ENCODE peak calls at places on chromosomes 7 and 10, in six cellular contexts. V, A, Q, S, L and Z are unnamed samples.

GRCh38 chr10:104333037-104333727 is 5.1 kb downstream of the ITPRIP start:
- DNase-seq in V (no peak), A (no peak), Q (no peak), S (no peak), L (no peak), Z (no peak)

GRCh38 chr7:151689196-151689971 is 169.7 kb upstream of the RHEB start:
- DNase-seq in V (peak; percentile 51), A (peak; percentile 35), Q (peak; percentile 60), S (peak; percentile 40), L (peak; percentile 71), Z (no peak)

GRCh38 chr10:104331208-104331838 is 6.9 kb downstream of the ITPRIP start:
- DNase-seq in V (no peak), A (no peak), Q (peak; percentile 53), S (no peak), L (peak; percentile 81), Z (no peak)

GRCh38 chr10:30502266-30503058 is 68.5 kb downstream of the MAP3K8 start:
- DNase-seq in V (no peak), A (no peak), Q (peak; percentile 14), S (no peak), L (peak; percentile 30), Z (no peak)

GRCh38 chr10:1166101-1166827 is 110.1 kb downstream of the WDR37 start:
- DNase-seq in V (no peak), A (no peak), Q (no peak), S (no peak), L (no peak), Z (no peak)

GRCh38 chr10:103618575-103619423 is 125.3 kb downstream of the NEURL1 start:
- DNase-seq in V (peak; percentile 86), A (no peak), Q (no peak), S (no peak), L (peak; percentile 68), Z (peak; percentile 20)

GRCh38 chr10:61020420-61021158 is 76.6 kb upstream of the RHOBTB1 start:
- DNase-seq in V (no peak), A (no peak), Q (no peak), S (no peak), L (no peak), Z (no peak)

GRCh38 chr10:11625019-11625735 is 13.7 kb upstream of the USP6NL start:
- DNase-seq in V (no peak), A (no peak), Q (peak; percentile 24), S (no peak), L (no peak), Z (no peak)

GRCh38 chr7:144982133-144982532 is 146.3 kb upstream of the TPK1 start:
- DNase-seq in V (no peak), A (no peak), Q (no peak), S (no peak), L (no peak), Z (no peak)

GRCh38 chr10:70902659-70903261 is 14.4 kb upstream of the PCBD1 start:
- DNase-seq in V (no peak), A (no peak), Q (no peak), S (no peak), L (no peak), Z (no peak)

GRCh38 chr7:13920053-13920697 is 69.3 kb downstream of the ETV1 start:
- DNase-seq in V (no peak), A (peak; percentile 51), Q (peak; percentile 99), S (peak; percentile 87), L (peak; percentile 100), Z (peak; percentile 100)

GRCh38 chr10:114100848-114101741 is 57.4 kb downstream of the ADRB1 start:
- DNase-seq in V (no peak), A (peak; percentile 25), Q (peak; percentile 27), S (peak; percentile 23), L (peak; percentile 72), Z (no peak)

GRCh38 chr10:93992400-93993030 is 1.2 kb upstream of the PLCE1 start:
- DNase-seq in V (no peak), A (no peak), Q (no peak), S (no peak), L (peak; percentile 29), Z (no peak)

GRCh38 chr10:124020871-124021823 is 72.3 kb downstream of the CHST15 start:
- DNase-seq in V (peak; percentile 23), A (peak; percentile 54), Q (peak; percentile 93), S (no peak), L (no peak), Z (no peak)

GRCh38 chr7:42981595-42981994 is 49.4 kb downstream of the MRPL32 start:
- DNase-seq in V (no peak), A (no peak), Q (no peak), S (no peak), L (no peak), Z (no peak)

GRCh38 chr7:104231054-104232046 is 23.5 kb upstream of the ORC5 start:
- DNase-seq in V (no peak), A (peak; percentile 25), Q (peak; percentile 60), S (peak; percentile 82), L (peak; percentile 39), Z (no peak)

GRCh38 chr10:2714597-2714996 is 352.8 kb upstream of the PFKP start:
- DNase-seq in V (no peak), A (no peak), Q (no peak), S (no peak), L (no peak), Z (no peak)

GRCh38 chr10:94299417-94299816 is 63.3 kb downstream of the NOC3L start:
- DNase-seq in V (no peak), A (no peak), Q (no peak), S (no peak), L (peak; percentile 86), Z (no peak)

GRCh38 chr7:2474224-2474623 is 2.0 kb downstream of the GRIFIN start:
- DNase-seq in V (no peak), A (no peak), Q (no peak), S (no peak), L (no peak), Z (no peak)

GRCh38 chr10:85682621-85683020 is 684.0 kb downstream of the GRID1 start:
- DNase-seq in V (no peak), A (no peak), Q (no peak), S (no peak), L (no peak), Z (no peak)

GRCh38 chr7:88787777-88788176 is 7.8 kb downstream of the TEX47 start:
- DNase-seq in V (no peak), A (no peak), Q (no peak), S (no peak), L (no peak), Z (no peak)

GRCh38 chr7:116172353-116172752 is 38.0 kb upstream of the TES start:
- DNase-seq in V (no peak), A (no peak), Q (peak; percentile 39), S (no peak), L (no peak), Z (no peak)

GRCh38 chr10:21523557-21524008 is 1.9 kb downstream of the SKIDA1 start:
- DNase-seq in V (no peak), A (no peak), Q (no peak), S (no peak), L (peak; percentile 57), Z (no peak)

GRCh38 chr10:44697096-44697495 is 214.0 kb upstream of the TMEM72 start:
- DNase-seq in V (no peak), A (no peak), Q (no peak), S (no peak), L (peak; percentile 42), Z (no peak)

GRCh38 chr10:88991161-88991899 is 732 bp downstream of the FAS start:
- DNase-seq in V (peak; percentile 78), A (peak; percentile 65), Q (peak; percentile 82), S (peak; percentile 79), L (peak; percentile 76), Z (no peak)

GRCh38 chr10:110170142-110170887 is 37.1 kb upstream of the MXI1 start:
- DNase-seq in V (no peak), A (no peak), Q (no peak), S (no peak), L (no peak), Z (no peak)

GRCh38 chr10:100774876-100775275 is 29.5 kb downstream of the PAX2 start:
- DNase-seq in V (no peak), A (no peak), Q (no peak), S (no peak), L (no peak), Z (no peak)

GRCh38 chr7:39536926-39537325 is 29.3 kb upstream of the YAE1 start:
- DNase-seq in V (no peak), A (no peak), Q (no peak), S (no peak), L (peak; percentile 41), Z (no peak)

GRCh38 chr10:30445716-30446115 is 11.7 kb downstream of the MAP3K8 start:
- DNase-seq in V (no peak), A (no peak), Q (no peak), S (peak; percentile 37), L (peak; percentile 90), Z (no peak)

GRCh38 chr7:37218956-37219355 is 229.7 kb downstream of the ELMO1 start:
- DNase-seq in V (no peak), A (no peak), Q (no peak), S (no peak), L (no peak), Z (no peak)

GRCh38 chr10:34890931-34891330 is 75.8 kb upstream of the PARD3 start:
- DNase-seq in V (no peak), A (no peak), Q (no peak), S (no peak), L (no peak), Z (no peak)
- H3K4me3 ChIP-seq in V (no peak overlapping the region), A (no peak overlapping the region), Q (no peak overlapping the region), S (no peak overlapping the region), L (no peak overlapping the region), Z (no peak overlapping the region)

GRCh38 chr10:16392661-16393060 is 44.1 kb upstream of the PTER start:
- DNase-seq in V (no peak), A (no peak), Q (no peak), S (no peak), L (no peak), Z (no peak)

GRCh38 chr10:16393271-16393858 is 43.4 kb upstream of the PTER start:
- DNase-seq in V (no peak), A (no peak), Q (no peak), S (no peak), L (no peak), Z (no peak)
- H3K4me3 ChIP-seq in V (no peak overlapping the region), A (no peak overlapping the region), Q (no peak overlapping the region), S (no peak overlapping the region), L (no peak overlapping the region), Z (no peak overlapping the region)

DNA sequence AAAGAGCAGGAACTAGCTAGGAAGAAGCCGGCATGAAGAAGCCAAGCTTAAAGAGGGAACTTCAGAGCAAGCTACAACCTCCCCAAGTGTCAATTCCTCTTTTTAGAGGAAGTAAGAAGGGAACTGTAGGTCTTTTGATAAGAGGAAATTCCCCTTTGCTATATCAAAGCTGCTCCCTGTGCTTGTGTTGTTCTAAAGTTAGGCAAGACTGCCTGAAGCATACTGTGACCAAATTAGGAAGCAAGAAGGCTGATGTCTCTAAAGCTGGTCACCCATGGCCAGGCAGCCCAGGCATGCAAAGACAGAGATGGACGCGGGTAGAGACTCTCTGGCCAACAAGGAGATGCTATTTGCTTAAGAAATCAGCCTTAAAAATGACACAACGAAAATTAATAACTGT is 87.9 kb downstream of the RNF216 start:
- DNase-seq in V (no peak), A (no peak), Q (peak; percentile 87), S (peak; percentile 85), L (peak; percentile 67), Z (peak; percentile 31)
- H3K4me3 ChIP-seq in V (peak overlapping the region; percentile 30), A (no peak overlapping the region), Q (no peak overlapping the region), S (no peak overlapping the region), L (no peak overlapping the region), Z (no peak overlapping the region)

DNA sequence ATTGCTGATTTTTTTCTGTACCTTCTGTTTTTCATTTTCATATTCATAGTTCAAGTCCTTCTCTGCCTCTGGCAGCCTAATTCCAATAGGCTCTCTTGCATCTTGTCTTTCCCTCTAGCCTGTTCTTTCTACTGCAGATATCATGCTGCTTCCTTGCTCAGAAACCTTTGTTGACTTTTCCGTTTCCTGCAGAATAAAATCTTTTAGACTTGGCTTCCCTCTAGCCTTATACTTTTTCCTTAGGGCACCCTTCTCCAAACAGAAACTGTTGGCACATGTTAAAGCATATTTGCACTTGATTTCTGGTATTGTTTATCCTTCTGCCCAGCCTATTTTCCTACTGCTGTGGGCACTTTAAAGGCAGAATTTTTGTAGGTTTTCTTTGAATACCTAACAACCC is 4.5 kb downstream of the GNAI1 start:
- DNase-seq in V (no peak), A (no peak), Q (no peak), S (no peak), L (no peak), Z (no peak)
- H3K4me3 ChIP-seq in V (no peak overlapping the region), A (no peak overlapping the region), Q (peak overlapping the region; percentile 37), S (no peak overlapping the region), L (peak overlapping the region; percentile 11), Z (no peak overlapping the region)